ENCODE peak calls at places on chromosome 18, in nine cellular contexts. Z is SJCRH30, X is tibial artery, D is HCT116, R is pancreas, O is hepatocyte, Q is fibroblast of lung, Y is lower lobe of right lung, F is cardiac muscle cell. V is an unnamed sample.

GRCh38 chr18:12819330-12819729 is 64.7 kb downstream of the PTPN2 start:
- DNase-seq in Z (no peak), X (no peak), D (no peak), R (no peak), O (no peak), Q (no peak), Y (no peak), F (no peak), V (no peak)

GRCh38 chr18:8471373-8471772 is 137.9 kb upstream of the RAB12 start:
- DNase-seq in Z (peak; percentile 85), X (no peak), D (no peak), R (no peak), O (no peak), Q (peak; percentile 86), Y (no peak), F (no peak), V (no peak)

GRCh38 chr18:39455300-39455699 is 1889.7 kb upstream of the CELF4 start:
- DNase-seq in Z (no peak), X (no peak), D (no peak), R (no peak), O (peak; percentile 16), Q (peak; percentile 62), Y (no peak), F (peak; percentile 66), V (no peak)

GRCh38 chr18:53883771-53884170 is 340.7 kb downstream of the MBD2 start:
- DNase-seq in Z (no peak), X (no peak), D (no peak), R (no peak), O (no peak), Q (no peak), Y (no peak), F (no peak), V (no peak)

GRCh38 chr18:68725341-68725740 is 10.4 kb upstream of the TMX3 start:
- DNase-seq in Z (no peak), X (no peak), D (no peak), R (no peak), O (no peak), Q (peak; percentile 84), Y (no peak), F (no peak), V (no peak)

GRCh38 chr18:54127759-54128378 is 96.6 kb downstream of the MBD2 start:
- DNase-seq in Z (peak; percentile 28), X (no peak), D (peak; percentile 35), R (no peak), O (peak; percentile 77), Q (peak; percentile 31), Y (no peak), F (peak; percentile 77), V (no peak)

GRCh38 chr18:13376841-13377351 is 158.3 kb downstream of the LDLRAD4 start:
- DNase-seq in Z (no peak), X (no peak), D (no peak), R (no peak), O (no peak), Q (no peak), Y (no peak), F (no peak), V (no peak)

GRCh38 chr18:51235011-51235789 is 37.7 kb upstream of the MEX3C start:
- DNase-seq in Z (peak; percentile 39), X (no peak), D (no peak), R (no peak), O (peak; percentile 16), Q (peak; percentile 19), Y (no peak), F (peak; percentile 55), V (no peak)

GRCh38 chr18:79200546-79201268 is 131.5 kb downstream of the ATP9B start:
- DNase-seq in Z (peak; percentile 17), X (peak; percentile 63), D (peak; percentile 8), R (no peak), O (peak; percentile 82), Q (peak; percentile 17), Y (peak; percentile 68), F (peak; percentile 52), V (no peak)

GRCh38 chr18:77648415-77648814 is 398.8 kb downstream of the GALR1 start:
- DNase-seq in Z (no peak), X (no peak), D (no peak), R (no peak), O (no peak), Q (no peak), Y (no peak), F (no peak), V (no peak)

GRCh38 chr18:23155537-23155936 is 20.3 kb downstream of the CABLES1 start:
- DNase-seq in Z (no peak), X (no peak), D (no peak), R (no peak), O (no peak), Q (no peak), Y (no peak), F (no peak), V (no peak)

GRCh38 chr18:23158058-23158457 is 22.8 kb downstream of the CABLES1 start:
- DNase-seq in Z (no peak), X (no peak), D (no peak), R (no peak), O (no peak), Q (no peak), Y (no peak), F (no peak), V (no peak)

GRCh38 chr18:23154021-23154420 is 18.7 kb downstream of the CABLES1 start:
- DNase-seq in Z (no peak), X (no peak), D (no peak), R (no peak), O (no peak), Q (no peak), Y (no peak), F (no peak), V (no peak)

GRCh38 chr18:23156134-23156533 is 20.8 kb downstream of the CABLES1 start:
- DNase-seq in Z (no peak), X (no peak), D (no peak), R (no peak), O (no peak), Q (no peak), Y (no peak), F (no peak), V (no peak)

DNA sequence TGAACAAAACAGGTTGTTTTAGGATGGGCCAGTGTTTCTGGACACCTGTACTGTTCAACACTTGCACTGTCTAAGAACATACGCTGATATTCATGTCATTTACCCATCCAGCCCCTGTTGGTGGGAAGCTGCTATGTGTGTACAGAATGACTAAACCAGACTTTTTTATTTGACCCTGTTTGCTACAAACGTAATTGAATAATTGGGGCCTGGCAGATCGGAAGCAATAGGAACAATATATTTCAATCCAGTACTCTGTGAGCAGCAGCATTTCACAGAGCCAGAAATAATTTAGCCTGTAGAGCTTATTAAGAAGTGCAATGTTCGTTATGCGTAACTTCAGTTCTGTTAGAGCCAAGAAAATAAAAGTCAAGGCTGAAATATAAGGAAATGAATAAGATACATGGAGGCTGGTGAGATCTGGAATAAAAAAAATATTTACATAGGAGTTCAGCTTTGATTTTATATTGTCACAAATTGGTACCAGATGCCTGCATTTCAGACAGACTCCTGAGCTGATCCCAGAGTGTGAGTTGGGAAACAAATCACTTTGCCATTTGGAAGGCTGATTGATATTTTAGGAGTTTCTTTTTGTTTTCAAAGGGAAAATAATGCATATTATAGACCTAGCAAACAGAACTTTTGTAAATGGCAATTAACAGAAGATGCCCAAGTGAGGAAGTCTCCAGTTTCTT is 19.7 kb downstream of the CABLES1 start:
- DNase-seq in Z (no peak), X (no peak), D (no peak), R (no peak), O (no peak), Q (no peak), Y (no peak), F (no peak), V (no peak)
- H3K27ac ChIP-seq in Z (no peak overlapping the region), X (no peak overlapping the region), D (no peak overlapping the region), R (no peak overlapping the region), O (no peak overlapping the region), Q (no peak overlapping the region), Y (no peak overlapping the region), F (no peak overlapping the region), V (peak overlapping the region; percentile 36)

DNA sequence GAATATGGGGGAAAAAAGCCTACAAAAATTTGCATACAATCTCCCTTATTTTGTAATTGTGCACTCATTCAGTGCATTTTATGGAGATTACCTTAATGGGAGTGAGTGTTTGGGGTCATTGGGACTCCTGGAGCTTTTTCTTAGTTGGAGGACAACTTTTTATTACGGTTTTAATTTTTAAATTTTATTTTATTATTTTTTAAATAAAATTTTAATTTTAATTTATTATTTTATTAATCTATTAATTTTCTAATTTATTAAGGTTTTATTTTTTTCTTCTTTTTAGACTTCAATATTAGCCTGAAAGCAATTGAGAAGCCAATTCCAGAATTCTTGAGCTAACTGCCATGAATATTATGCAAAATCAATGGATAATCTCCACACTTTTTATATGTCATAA is 355.0 kb downstream of the SOCS6 start:
- DNase-seq in Z (no peak), X (no peak), D (no peak), R (no peak), O (no peak), Q (no peak), Y (no peak), F (no peak), V (no peak)
- H3K4me1 ChIP-seq in Z (no peaks in the 10 kb centered on the region), X (no peaks in the 10 kb centered on the region), D (no peaks in the 10 kb centered on the region), R (no peaks in the 10 kb centered on the region), O (no peaks in the 10 kb centered on the region), Q (no peaks in the 10 kb centered on the region), Y (no peaks in the 10 kb centered on the region), F (no peaks in the 10 kb centered on the region), V (no peaks in the 10 kb centered on the region)

GRCh38 chr18:38011446-38011845 is 445.8 kb upstream of the CELF4 start:
- DNase-seq in Z (no peak), X (no peak), D (no peak), R (no peak), O (no peak), Q (no peak), Y (no peak), F (no peak), V (no peak)
- H3K27ac ChIP-seq in Z (no peak overlapping the region), X (no peak overlapping the region), D (no peak overlapping the region), R (no peak overlapping the region), O (no peak overlapping the region), Q (no peak overlapping the region), Y (no peak overlapping the region), F (no peak overlapping the region), V (no peak overlapping the region)

GRCh38 chr18:37435996-37436395 is 129.6 kb downstream of the CELF4 start:
- DNase-seq in Z (no peak), X (no peak), D (no peak), R (no peak), O (no peak), Q (peak; percentile 17), Y (no peak), F (no peak), V (no peak)

GRCh38 chr18:37432796-37433195 is 132.8 kb downstream of the CELF4 start:
- DNase-seq in Z (no peak), X (no peak), D (no peak), R (no peak), O (no peak), Q (no peak), Y (no peak), F (no peak), V (no peak)

GRCh38 chr18:37430346-37431076 is 135.1 kb downstream of the CELF4 start:
- DNase-seq in Z (no peak), X (no peak), D (no peak), R (no peak), O (no peak), Q (no peak), Y (no peak), F (no peak), V (no peak)

GRCh38 chr18:37435150-37435872 is 130.3 kb downstream of the CELF4 start:
- DNase-seq in Z (no peak), X (no peak), D (no peak), R (no peak), O (no peak), Q (no peak), Y (no peak), F (no peak), V (no peak)

GRCh38 chr18:37434161-37434860 is 131.3 kb downstream of the CELF4 start:
- DNase-seq in Z (no peak), X (no peak), D (no peak), R (no peak), O (no peak), Q (no peak), Y (no peak), F (no peak), V (no peak)
- H3K4me1 ChIP-seq in Z (no peaks in the 10 kb centered on the region), X (no peaks in the 10 kb centered on the region), D (peaks cover 5% of the 10 kb centered on the region), R (no peaks in the 10 kb centered on the region), O (no peaks in the 10 kb centered on the region), Q (no peaks in the 10 kb centered on the region), Y (no peaks in the 10 kb centered on the region), F (peaks cover 8% of the 10 kb centered on the region), V (no peaks in the 10 kb centered on the region)

V was measured in ascending aorta.